ENCODE peak calls at places on chromosomes 12 and 14, in seven cellular contexts. L, N, G, I, P, F and C are unnamed samples.

GRCh38 chr14:20680843-20681347 is 3.5 kb upstream of the RNASE4 start:
- DNase-seq in L (no peak), N (no peak), G (peak; percentile 62), I (no peak), P (no peak), F (no peak), C (no peak)

GRCh38 chr14:22871962-22872832 is 657 bp downstream of the LRP10 start:
- DNase-seq in L (peak; percentile 85), N (peak; percentile 87), G (peak; percentile 97), I (peak; percentile 92), P (no peak), F (peak; percentile 89), C (peak; percentile 86)

GRCh38 chr14:94447986-94448808 is 4.4 kb downstream of the SERPINA11 start:
- DNase-seq in L (no peak), N (no peak), G (no peak), I (no peak), P (no peak), F (no peak), C (peak; percentile 82)

GRCh38 chr12:60501124-60501729 is 905.4 kb downstream of the SLC16A7 start:
- DNase-seq in L (peak; percentile 10), N (no peak), G (no peak), I (peak; percentile 25), P (no peak), F (peak; percentile 12), C (peak; percentile 4)

GRCh38 chr12:95966287-95966870 is 23.2 kb downstream of the AMDHD1 start:
- DNase-seq in L (no peak), N (no peak), G (no peak), I (no peak), P (no peak), F (no peak), C (peak; percentile 32)

GRCh38 chr14:103074699-103075341 is 9.2 kb upstream of the LBHD2 start:
- DNase-seq in L (no peak), N (peak; percentile 54), G (peak; percentile 95), I (no peak), P (no peak), F (no peak), C (no peak)

GRCh38 chr12:113555226-113555625 is 83.6 kb upstream of the LHX5 start:
- DNase-seq in L (no peak), N (no peak), G (no peak), I (no peak), P (no peak), F (no peak), C (no peak)

GRCh38 chr14:102074415-102074964 is 12.4 kb downstream of the HSP90AA1 start:
- DNase-seq in L (no peak), N (no peak), G (no peak), I (no peak), P (no peak), F (no peak), C (no peak)

GRCh38 chr14:50000215-50001145 is 107.6 kb downstream of the ARF6 start:
- DNase-seq in L (peak; percentile 81), N (no peak), G (peak; percentile 93), I (peak; percentile 23), P (no peak), F (peak; percentile 13), C (peak; percentile 81)

GRCh38 chr12:13537623-13538022 is 341.1 kb downstream of the EMP1 start:
- DNase-seq in L (no peak), N (no peak), G (no peak), I (no peak), P (no peak), F (no peak), C (no peak)

GRCh38 chr14:65028937-65029336 is 42.2 kb downstream of the FNTB start:
- DNase-seq in L (no peak), N (no peak), G (peak; percentile 26), I (no peak), P (no peak), F (no peak), C (no peak)

GRCh38 chr14:99416909-99417308 is 63.8 kb downstream of the SETD3 start:
- DNase-seq in L (no peak), N (no peak), G (no peak), I (no peak), P (no peak), F (no peak), C (no peak)
- H3K4me3 ChIP-seq in L (no peak overlapping the region), N (no peak overlapping the region), G (no peak overlapping the region), I (no peak overlapping the region), P (no peak overlapping the region), F (no peak overlapping the region), C (no peak overlapping the region)

GRCh38 chr12:68364893-68365725 is 32.9 kb upstream of the MDM1 start:
- DNase-seq in L (peak; percentile 99), N (peak; percentile 96), G (peak; percentile 97), I (peak; percentile 76), P (peak; percentile 91), F (no peak), C (peak; percentile 98)
- TF ChIP-seq CTCF in L (no peak), N (no peak), G (no peak), I (no peak), P (no peak), F (no peak), C (no peak)

GRCh38 chr12:1318327-1319031 is 275.9 kb downstream of the FBXL14 start:
- DNase-seq in L (peak; percentile 64), N (no peak), G (no peak), I (peak; percentile 55), P (no peak), F (no peak), C (peak; percentile 24)

GRCh38 chr12:1320021-1320420 is 274.4 kb downstream of the FBXL14 start:
- DNase-seq in L (no peak), N (no peak), G (no peak), I (no peak), P (no peak), F (no peak), C (no peak)

GRCh38 chr12:1324099-1324498 is 270.3 kb downstream of the FBXL14 start:
- DNase-seq in L (no peak), N (no peak), G (no peak), I (no peak), P (no peak), F (no peak), C (no peak)

GRCh38 chr12:1314523-1314922 is 279.9 kb downstream of the FBXL14 start:
- DNase-seq in L (no peak), N (no peak), G (no peak), I (no peak), P (no peak), F (no peak), C (no peak)

DNA sequence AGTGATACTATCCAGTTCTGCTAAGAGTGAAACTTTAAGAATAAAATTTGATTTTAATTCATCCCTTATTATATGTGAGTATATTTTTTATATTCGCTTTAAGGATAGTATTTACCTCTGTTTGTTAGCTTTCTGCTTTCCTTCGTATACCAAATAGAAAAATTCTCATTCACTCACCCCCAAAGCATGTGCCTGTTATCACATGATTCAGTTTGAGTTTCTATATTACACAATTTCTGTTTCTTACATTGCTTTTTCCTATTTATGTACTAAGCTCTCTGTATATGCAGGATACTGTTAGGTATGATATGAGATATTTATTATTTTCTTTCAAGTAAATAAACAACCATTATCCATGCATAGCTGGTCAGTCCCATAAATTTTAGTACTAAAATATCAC is 275.2 kb downstream of the FBXL14 start:
- DNase-seq in L (peak; percentile 40), N (no peak), G (no peak), I (no peak), P (no peak), F (no peak), C (peak; percentile 42)
- H3K4me3 ChIP-seq in L (no peak overlapping the region), N (no peak overlapping the region), G (no peak overlapping the region), I (no peak overlapping the region), P (no peak overlapping the region), F (no peak overlapping the region), C (no peak overlapping the region)

DNA sequence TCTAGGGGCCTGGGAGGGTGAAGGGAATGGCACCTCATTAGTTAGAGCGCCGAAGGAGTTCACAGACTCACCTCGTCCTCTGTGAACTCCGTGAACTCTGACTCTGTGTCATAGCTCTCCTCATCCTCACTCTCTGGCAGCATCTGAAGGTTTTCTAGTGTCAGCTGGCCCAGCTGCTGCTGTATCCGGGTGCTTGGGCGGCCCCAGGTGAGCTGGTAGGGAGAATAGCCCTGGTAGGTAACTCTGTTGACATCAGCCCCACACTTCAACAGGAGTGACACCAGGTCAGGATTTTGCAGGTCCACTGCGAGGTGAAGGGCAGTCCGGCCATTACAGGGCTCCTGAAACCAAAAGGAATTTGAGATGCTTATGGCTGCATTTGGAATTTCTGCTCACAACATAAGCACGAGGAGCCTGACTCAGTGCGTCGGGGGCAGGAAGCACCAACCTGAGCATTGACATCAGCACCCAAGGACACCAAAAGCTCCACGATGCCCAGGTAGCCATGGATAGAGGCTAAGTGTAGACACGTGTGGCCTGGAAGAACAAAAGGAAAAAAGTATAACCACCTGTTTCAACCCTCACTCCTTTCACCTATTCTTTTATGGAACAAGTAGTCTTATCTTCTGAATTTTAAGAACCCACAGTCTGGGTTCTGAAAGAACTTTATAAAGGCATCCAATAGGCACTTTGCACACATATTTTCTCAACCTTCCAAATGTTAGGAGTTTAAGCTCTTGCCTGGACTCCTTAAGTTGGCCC is 2.0 kb downstream of the NFKBIA start:
- DNase-seq in L (no peak), N (no peak), G (no peak), I (no peak), P (no peak), F (no peak), C (peak; percentile 45)
- TF ChIP-seq CTCF in L (no peak), N (no peak), G (no peak), I (no peak), P (no peak), F (no peak), C (no peak)

DNA sequence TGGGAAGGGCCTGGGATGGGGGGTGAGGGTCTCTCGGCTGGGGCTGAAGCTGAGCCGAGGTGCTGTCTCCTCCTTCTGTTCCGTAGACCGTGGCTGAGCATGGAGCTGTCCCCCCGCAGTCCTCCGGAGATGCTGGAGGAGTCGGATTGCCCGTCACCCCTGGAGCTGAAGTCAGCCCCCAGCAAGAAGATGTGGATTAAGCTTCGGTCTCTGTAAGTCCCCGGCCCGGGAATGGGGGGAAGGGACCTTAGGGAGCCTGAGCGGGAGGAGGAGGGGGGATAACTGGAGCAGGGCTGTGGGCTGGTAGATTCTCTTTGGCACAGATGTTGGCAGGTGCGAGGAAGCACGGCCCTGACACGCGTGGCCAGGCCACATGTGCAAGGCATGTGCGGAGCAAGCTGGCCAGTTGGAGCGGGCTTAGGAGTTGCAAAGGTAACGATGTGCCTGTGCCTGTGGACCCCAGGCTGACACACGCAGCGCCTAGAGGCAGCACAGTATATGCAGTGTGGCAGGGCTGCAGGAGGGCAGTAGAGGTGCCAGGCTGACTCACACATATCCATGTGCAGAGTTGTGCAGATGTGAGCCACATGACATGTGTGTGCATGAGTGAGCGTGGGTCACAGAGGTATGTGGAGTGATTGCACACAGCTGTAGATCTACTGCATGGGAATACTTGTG is 512 bp downstream of the PDE1B start:
- DNase-seq in L (peak; percentile 9), N (no peak), G (no peak), I (peak; percentile 66), P (no peak), F (peak; percentile 55), C (peak; percentile 83)
- H3K4me3 ChIP-seq in L (peak overlapping the region; percentile 49), N (peak overlapping the region; percentile 43), G (no peak overlapping the region), I (peak overlapping the region; percentile 57), P (peak overlapping the region; percentile 24), F (peak overlapping the region; percentile 61), C (peak overlapping the region; percentile 25)

DNA sequence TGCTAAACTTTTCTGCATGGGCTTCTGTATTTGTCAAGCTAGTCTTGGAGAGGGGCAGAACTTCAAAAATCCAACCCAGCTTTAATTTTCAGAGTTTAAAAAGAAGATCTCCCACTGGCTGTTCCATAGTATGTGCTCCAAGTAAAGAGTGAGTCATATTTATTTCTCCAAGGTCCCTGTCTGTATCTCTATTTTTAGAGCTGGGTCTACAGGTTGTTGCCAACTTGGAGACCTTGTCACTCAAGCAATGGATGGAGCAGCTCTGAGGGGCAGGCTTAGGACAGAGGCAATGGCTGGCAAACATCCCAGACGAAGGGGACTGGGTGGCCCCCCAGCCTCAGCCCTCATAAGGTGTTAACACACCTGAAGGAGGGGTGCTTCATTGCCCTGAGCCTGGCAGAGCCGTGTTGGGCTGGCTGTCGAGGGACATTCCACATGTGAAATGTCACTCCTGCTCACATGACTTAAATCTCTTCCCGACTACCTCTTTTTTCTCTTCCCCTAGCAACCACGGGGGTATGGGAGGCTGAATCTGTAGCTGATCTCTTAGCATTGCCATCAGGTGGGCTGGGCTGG is 103.1 kb downstream of the SMOC1 start:
- DNase-seq in L (no peak), N (no peak), G (no peak), I (no peak), P (no peak), F (no peak), C (no peak)
- TF ChIP-seq CTCF in L (no peak), N (no peak), G (no peak), I (no peak), P (no peak), F (no peak), C (no peak)